ENCODE peak calls at places on chromosomes 13 and 19, in four cellular contexts. U is left lung, L is body of pancreas, K is cardiac muscle cell. T is an unnamed sample. For H3K36me3, the result is how much of the 10 kb centered on the place peaks cover.

GRCh38 chr19:51549533-51550324 is 18.3 kb upstream of the SIGLEC6 start:
- DNase-seq in K (no peak), L (no peak), U (no peak), T (no peak)

GRCh38 chr13:32191452-32191998 is 123.6 kb downstream of the ZAR1L start:
- DNase-seq in L (no peak), K (no peak), U (no peak), T (no peak)

GRCh38 chr13:104327217-104327616 is 1261.0 kb upstream of the SLC10A2 start:
- DNase-seq in L (no peak), U (no peak), K (peak), T (no peak)

GRCh38 chr13:74556002-74556551 is 421.9 kb upstream of the KLF12 start:
- DNase-seq in U (no peak), K (no peak), L (no peak), T (no peak)

GRCh38 chr13:27559714-27560113 is 60.6 kb downstream of the LNX2 start:
- DNase-seq in L (no peak), K (no peak), U (no peak), T (peak)

GRCh38 chr19:46634045-46634655 is 1.9 kb downstream of the GNG8 start:
- DNase-seq in U (peak), K (peak), L (peak), T (peak)

GRCh38 chr13:22926176-22927007 is 254.4 kb upstream of the SGCG start:
- DNase-seq in U (peak), L (peak), K (peak), T (no peak)

GRCh38 chr19:55702131-55702627 is 27.2 kb downstream of the EPN1 start:
- DNase-seq in U (no peak), K (peak), L (peak), T (no peak)

GRCh38 chr19:46232938-46233621 is 3.5 kb downstream of the IGFL1 start:
- DNase-seq in K (no peak), L (no peak), U (no peak), T (no peak)

GRCh38 chr19:32201661-32202060 is 143.7 kb upstream of the ZNF507 start:
- DNase-seq in L (no peak), U (no peak), K (peak), T (no peak)

GRCh38 chr19:7817801-7818200 is 12.2 kb upstream of the EVI5L start:
- DNase-seq in L (no peak), K (no peak), U (no peak), T (no peak)

GRCh38 chr13:33927315-33927714 is 109.4 kb downstream of the RFC3 start:
- DNase-seq in L (no peak), U (no peak), K (peak), T (no peak)

GRCh38 chr13:113905942-113906341 is 42.1 kb upstream of the GAS6 start:
- DNase-seq in U (no peak), L (no peak), K (no peak), T (no peak)

GRCh38 chr13:29849731-29850212 is 645 bp downstream of the UBL3 start:
- DNase-seq in L (peak), K (peak), U (peak), T (peak)

GRCh38 chr19:15900504-15900903 is 2.6 kb upstream of the CYP4F2 start:
- DNase-seq in K (no peak), U (no peak), L (no peak), T (no peak)

GRCh38 chr13:33721719-33722118 is 96.2 kb upstream of the RFC3 start:
- DNase-seq in K (peak), U (no peak), L (no peak), T (no peak)

GRCh38 chr19:17725422-17726078 is 6.3 kb downstream of the MAP1S start:
- DNase-seq in L (no peak), U (no peak), K (no peak), T (no peak)

GRCh38 chr13:21641629-21642028 is 29.2 kb upstream of the FGF9 start:
- DNase-seq in L (no peak), U (no peak), K (no peak), T (no peak)

GRCh38 chr13:53001871-53002270 is 26.7 kb upstream of the OLFM4 start:
- DNase-seq in L (no peak), U (no peak), K (no peak), T (no peak)

GRCh38 chr19:50794778-50795664 is 4.8 kb downstream of the ACP4 start:
- DNase-seq in L (peak), K (no peak), U (no peak), T (no peak)

GRCh38 chr19:12969292-12969988 is at the start of gene DAND5:
- DNase-seq in K (no peak), L (peak), U (no peak), T (no peak)

GRCh38 chr13:28325022-28325421 is 169.9 kb downstream of the FLT1 start:
- DNase-seq in L (no peak), K (peak), U (no peak), T (no peak)

DNA sequence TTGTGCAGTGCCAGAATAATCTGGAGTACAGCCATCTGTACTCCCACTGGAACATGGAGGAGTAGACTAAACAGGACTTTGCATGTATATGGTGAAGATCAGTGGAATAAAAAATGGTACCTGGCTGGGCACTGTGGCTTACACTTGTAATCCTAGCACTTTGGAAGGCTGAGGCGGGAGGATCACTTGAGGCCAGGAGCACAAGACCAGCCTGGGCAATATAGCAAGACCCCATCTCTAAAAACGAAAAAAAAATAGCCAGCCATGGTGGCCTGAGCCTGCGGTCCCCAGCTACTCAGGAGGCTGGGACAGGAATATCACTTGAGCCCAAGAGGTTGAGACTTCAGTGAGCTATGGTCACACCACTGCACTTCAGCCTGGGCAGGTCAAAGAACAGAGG is 20.0 kb downstream of the UBA2 start:
- DNase-seq in K (no peak), U (no peak), L (no peak), T (no peak)
- H3K36me3 ChIP-seq in K (half or more), U (half or more), L (under half), T (half or more)

DNA sequence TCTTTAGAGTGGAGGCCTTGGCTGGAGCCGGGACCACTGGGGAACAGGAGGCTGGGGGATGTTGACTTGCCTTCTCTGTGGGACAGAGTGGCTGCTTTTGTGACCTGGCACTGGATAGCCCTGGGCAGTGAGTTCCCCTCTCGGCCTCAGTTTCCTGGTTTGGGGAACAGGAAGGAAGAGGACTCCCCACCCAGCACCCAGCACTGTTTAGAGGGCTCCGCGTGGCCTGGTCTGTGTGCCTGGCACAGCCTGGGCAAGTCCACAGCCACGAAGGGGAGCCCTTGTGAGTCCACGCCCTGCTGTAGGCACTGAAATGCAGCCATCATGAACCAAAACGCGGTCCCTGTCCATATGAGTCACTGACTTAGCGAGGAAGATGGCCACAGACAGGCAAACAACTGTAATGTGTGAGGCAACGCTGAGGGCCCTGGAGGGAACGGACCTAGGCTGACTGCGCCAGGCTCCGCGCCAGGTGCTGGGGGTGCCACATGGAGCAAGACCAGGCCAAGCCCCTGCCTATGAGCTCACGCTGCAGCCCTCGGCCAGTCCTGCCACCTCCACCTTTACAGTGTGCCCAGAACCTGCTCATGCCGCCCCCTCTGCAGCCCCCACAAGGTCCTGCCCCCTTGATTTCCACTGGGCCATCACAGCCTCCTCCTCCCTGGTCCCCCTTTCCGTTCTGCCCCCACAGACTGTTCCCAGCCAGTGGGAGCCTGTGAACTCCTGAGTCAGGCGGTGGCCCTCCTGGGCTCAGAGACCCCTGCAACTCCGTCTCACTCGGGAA is 35.5 kb downstream of the PAK4 start:
- DNase-seq in K (peak), U (peak), L (peak), T (no peak)
- H3K27ac ChIP-seq in K (no peak), U (peak), L (peak), T (no peak)

DNA sequence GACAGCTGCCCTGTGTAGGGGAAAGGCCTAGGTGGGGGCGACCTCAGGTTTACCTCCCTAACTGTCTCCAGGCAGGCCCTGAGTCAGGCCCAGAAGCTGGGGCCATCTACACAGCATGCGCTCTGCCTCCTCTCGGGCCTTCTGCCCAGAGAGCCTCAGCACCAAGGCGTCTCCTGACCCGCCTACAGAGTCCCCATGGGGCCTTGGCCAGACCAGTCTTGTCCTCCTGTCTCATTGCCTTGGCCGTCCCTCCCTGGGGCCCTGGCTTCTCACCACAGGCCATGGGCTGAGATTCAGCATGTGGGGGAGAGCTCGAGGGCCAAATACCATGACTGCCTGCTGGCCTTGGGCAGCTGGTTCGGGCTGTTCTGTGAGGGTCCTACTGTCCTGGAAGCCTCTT is 59.0 kb downstream of the SMARCA4 start:
- DNase-seq in L (peak), U (no peak), K (no peak), T (no peak)
- H3K36me3 ChIP-seq in L (under half), U (half or more), K (half or more), T (under half)

DNA sequence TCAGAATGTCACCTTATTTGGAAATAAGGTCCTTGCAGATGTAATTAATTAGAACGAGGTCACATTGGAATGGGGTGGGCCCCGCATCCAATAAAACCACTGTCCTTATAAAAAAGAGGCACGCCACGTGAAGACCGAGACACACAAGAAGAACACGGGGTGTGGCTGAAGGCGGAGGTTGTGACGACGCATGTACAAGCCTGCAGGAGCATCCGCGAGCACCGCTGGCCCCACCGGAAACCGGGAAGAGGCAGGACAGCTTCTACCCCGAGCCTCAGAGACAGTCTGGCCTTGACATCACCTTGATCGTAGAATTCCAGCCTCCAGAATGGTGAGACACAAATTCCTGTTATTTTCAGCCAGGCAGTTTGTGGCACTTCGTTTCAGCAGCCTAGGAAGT is 177.9 kb downstream of the COL4A1 start:
- DNase-seq in L (no peak), K (no peak), U (no peak), T (no peak)
- H3K27ac ChIP-seq in L (no peak), K (no peak), U (no peak), T (no peak)

GRCh38 chr19:18855647-18856384 is 24.1 kb downstream of the UPF1 start:
- DNase-seq in K (no peak), L (no peak), U (no peak), T (no peak)
- H3K36me3 ChIP-seq in K (half or more), L (half or more), U (half or more), T (half or more)

GRCh38 chr13:51997641-51998330 is 13.5 kb downstream of the ATP7B start:
- DNase-seq in U (no peak), K (no peak), L (peak), T (no peak)

GRCh38 chr13:51998723-51999471 is 12.4 kb downstream of the ATP7B start:
- DNase-seq in K (no peak), U (no peak), L (no peak), T (no peak)

GRCh38 chr13:51996660-51997059 is 14.6 kb downstream of the ATP7B start:
- DNase-seq in U (no peak), L (no peak), K (no peak), T (no peak)

GRCh38 chr13:51999525-51999924 is 11.7 kb downstream of the ATP7B start:
- DNase-seq in L (peak), K (peak), U (no peak), T (no peak)

GRCh38 chr13:51995677-51996551 is 15.3 kb downstream of the ATP7B start:
- DNase-seq in U (no peak), L (peak), K (peak), T (no peak)
- H3K27ac ChIP-seq in U (peak), L (peak), K (no peak), T (peak)

GRCh38 chr13:47549219-47549752 is 451.8 kb downstream of the SUCLA2 start:
- DNase-seq in L (no peak), K (no peak), U (no peak), T (no peak)
- H3K36me3 ChIP-seq in L (under half), K (under half), U (under half), T (under half)

GRCh38 chr13:100518394-100519062 is 70.1 kb downstream of the GGACT start:
- DNase-seq in K (no peak), U (no peak), L (no peak), T (no peak)
- H3K27ac ChIP-seq in K (no peak), U (no peak), L (peak), T (no peak)

T was measured in CD8-positive, alpha-beta memory T cell.